ENCODE peak calls at places on chromosomes 11 and 22, in nine cellular contexts. L is COR-L47; P is nephron progenitor cell; G is activated T-cell treated with anti-CD3 and anti-CD28 coated beads, Interleukin-2, amount 50 U/mL, for 72 hours; V is stomach; M is iPS-NIHi11; Z is GM23338; N is EH; Q is SJSA1. A is an unnamed sample.

GRCh38 chr11:28654191-28654590 is 546.0 kb downstream of the METTL15 start:
- DNase-seq in L (no peak), P (no peak), G (no peak), V (no peak), M (no peak), Z (no peak), N (no peak), Q (no peak), A (no peak)

GRCh38 chr11:110196241-110196754 is 100.1 kb downstream of the RDX start:
- DNase-seq in L (no peak), P (no peak), G (no peak), V (no peak), M (no peak), Z (no peak), N (peak; percentile 81), Q (no peak), A (peak; percentile 88)

GRCh38 chr11:61429346-61429690 is 457 bp downstream of the CPSF7 start:
- DNase-seq in L (peak; percentile 61), P (peak; percentile 89), G (peak; percentile 84), V (peak; percentile 48), M (peak; percentile 93), Z (peak; percentile 87), N (peak; percentile 71), Q (peak; percentile 88), A (peak; percentile 72)

GRCh38 chr11:106998126-106998525 is 20.1 kb downstream of the GUCY1A2 start:
- DNase-seq in L (no peak), P (no peak), G (no peak), V (no peak), M (no peak), Z (no peak), N (peak; percentile 85), Q (no peak), A (peak; percentile 67)

GRCh38 chr11:130383363-130384168 is 44.8 kb downstream of the ADAMTS8 start:
- DNase-seq in L (no peak), P (peak; percentile 26), G (no peak), V (no peak), M (peak; percentile 38), Z (peak; percentile 66), N (peak; percentile 88), Q (peak; percentile 89), A (peak; percentile 89)

GRCh38 chr22:39725351-39726035 is 154.9 kb downstream of the CACNA1I start:
- DNase-seq in L (no peak), P (no peak), G (no peak), V (no peak), M (no peak), Z (no peak), N (no peak), Q (no peak), A (no peak)

GRCh38 chr11:44083906-44084305 is 11.6 kb upstream of the EXT2 start:
- DNase-seq in L (no peak), P (no peak), G (no peak), V (no peak), M (no peak), Z (no peak), N (no peak), Q (peak; percentile 42), A (no peak)

GRCh38 chr11:119594639-119595249 is 134.3 kb downstream of the NECTIN1 start:
- DNase-seq in L (no peak), P (no peak), G (no peak), V (no peak), M (no peak), Z (no peak), N (peak; percentile 84), Q (peak; percentile 71), A (peak; percentile 90)

GRCh38 chr11:416757-417621 is 2.2 kb upstream of the SIGIRR start:
- DNase-seq in L (peak; percentile 42), P (peak; percentile 53), G (peak; percentile 70), V (peak; percentile 82), M (peak; percentile 94), Z (peak; percentile 93), N (peak; percentile 47), Q (no peak), A (peak; percentile 49)

GRCh38 chr11:26842458-26842841 is 120.6 kb upstream of the SLC5A12 start:
- DNase-seq in L (no peak), P (no peak), G (no peak), V (no peak), M (no peak), Z (no peak), N (peak; percentile 53), Q (no peak), A (peak; percentile 28)

GRCh38 chr22:38148252-38148651 is 33.4 kb downstream of the PLA2G6 start:
- DNase-seq in L (no peak), P (no peak), G (no peak), V (no peak), M (no peak), Z (peak; percentile 44), N (peak; percentile 77), Q (peak; percentile 85), A (peak; percentile 65)

GRCh38 chr11:82007536-82007935 is 726.1 kb downstream of the FAM181B start:
- DNase-seq in L (no peak), P (no peak), G (no peak), V (no peak), M (no peak), Z (no peak), N (no peak), Q (no peak), A (no peak)